ENCODE peak calls at places on chromosome 6, in ten cellular contexts. L, H, T, F, M, C, N, W, O and S are unnamed samples.

GRCh38 chr6:89985744-89986493 is 91.7 kb downstream of the GJA10 start:
- DNase-seq in F (no peak), C (no peak), T (peak), W (no peak), M (peak), H (no peak), O (no peak), L (peak), N (peak), S (no peak)

GRCh38 chr6:107489636-107490567 is at the start of gene SOBP:
- DNase-seq in N (peak), T (no peak), M (peak), L (no peak), O (no peak), W (no peak), C (no peak), H (peak), F (peak), S (no peak)

GRCh38 chr6:167058261-167058660 is 59.1 kb downstream of the CEP43 start:
- DNase-seq in T (no peak), L (no peak), F (no peak), M (no peak), C (no peak), W (no peak), O (no peak), H (no peak), N (no peak), S (no peak)

GRCh38 chr6:53239526-53239925 is 90.9 kb upstream of the GCM1 start:
- DNase-seq in T (no peak), O (no peak), F (no peak), W (no peak), H (no peak), N (no peak), C (no peak), M (no peak), L (no peak), S (no peak)

GRCh38 chr6:26233608-26234420 is 131.2 kb upstream of the BTN3A2 start:
- DNase-seq in H (peak), F (no peak), M (peak), W (peak), O (peak), L (no peak), N (no peak), T (peak), C (peak), S (no peak)

GRCh38 chr6:36220211-36220610 is 23.7 kb downstream of the BRPF3 start:
- DNase-seq in C (no peak), F (no peak), H (no peak), L (no peak), M (no peak), O (no peak), T (no peak), N (no peak), W (no peak), S (no peak)

GRCh38 chr6:18513253-18513798 is 126.2 kb downstream of the RNF144B start:
- DNase-seq in T (no peak), H (no peak), C (no peak), F (no peak), M (no peak), N (no peak), O (no peak), L (no peak), W (no peak), S (no peak)

GRCh38 chr6:167573461-167574215 is 248.8 kb downstream of the TTLL2 start:
- DNase-seq in W (no peak), L (no peak), H (no peak), M (no peak), O (no peak), T (no peak), C (no peak), F (peak), N (no peak), S (no peak)

GRCh38 chr6:166097914-166098522 is 69.6 kb downstream of the TBXT start:
- DNase-seq in N (peak), W (no peak), T (no peak), C (peak), L (peak), O (peak), M (peak), H (peak), F (peak), S (peak)

GRCh38 chr6:35483490-35483889 is 13.4 kb downstream of the TEAD3 start:
- DNase-seq in F (no peak), H (no peak), C (no peak), L (no peak), N (no peak), M (no peak), W (no peak), T (no peak), O (no peak), S (no peak)

GRCh38 chr6:85403331-85404015 is 46.4 kb upstream of the NT5E start:
- DNase-seq in N (no peak), O (no peak), W (no peak), L (peak), H (no peak), C (no peak), T (peak), F (no peak), M (no peak), S (peak)

GRCh38 chr6:169837529-169838250 is 86.3 kb downstream of the ERMARD start:
- DNase-seq in M (no peak), C (no peak), L (no peak), N (no peak), W (no peak), O (no peak), T (no peak), H (no peak), F (no peak), S (no peak)

GRCh38 chr6:39903656-39904055 is 30.6 kb downstream of the MOCS1 start:
- DNase-seq in H (no peak), L (no peak), N (no peak), T (no peak), O (no peak), F (no peak), C (no peak), M (no peak), W (no peak), S (no peak)

GRCh38 chr6:132648356-132648755 is 10.6 kb downstream of the TAAR1 start:
- DNase-seq in O (no peak), F (no peak), H (no peak), C (no peak), W (no peak), N (no peak), L (peak), T (peak), M (no peak), S (no peak)

GRCh38 chr6:39823187-39823815 is 31.1 kb downstream of the DAAM2 start:
- DNase-seq in F (peak), L (no peak), M (no peak), W (no peak), O (no peak), T (no peak), H (no peak), N (peak), C (no peak), S (no peak)